ENCODE peak calls at places on chromosomes 5 and 9, in five cellular contexts. One of them, this sample, is unnamed.
A peak's percentile ranks its signal among the peaks of the same experiment; 100 is the strongest.

GRCh38 chr5:175347027-175347426 is 97.0 kb downstream of the DRD1 start:
- DNase-seq in K562: no peak
- DNase-seq in stomach: no peak
- DNase-seq in transverse colon: no peak
- DNase-seq in SK-N-SH: no peak
- DNase-seq in this sample: no peak

GRCh38 chr9:29214702-29215248 is 1641.5 kb upstream of the C9orf72 start:
- DNase-seq in K562: no peak
- DNase-seq in stomach: no peak
- DNase-seq in transverse colon: no peak
- DNase-seq in SK-N-SH: peak; percentile 29
- DNase-seq in this sample: no peak

GRCh38 chr5:133277744-133278143 is 225.9 kb downstream of the HSPA4 start:
- DNase-seq in K562: no peak
- DNase-seq in stomach: no peak
- DNase-seq in transverse colon: no peak
- DNase-seq in SK-N-SH: no peak
- DNase-seq in this sample: no peak

GRCh38 chr5:165495829-165496380 is 1990.5 kb downstream of the MAT2B start:
- DNase-seq in K562: no peak
- DNase-seq in stomach: no peak
- DNase-seq in transverse colon: no peak
- DNase-seq in SK-N-SH: no peak
- DNase-seq in this sample: no peak

GRCh38 chr5:103744159-103744558 is 181.6 kb upstream of the NUDT12 start:
- DNase-seq in K562: no peak
- DNase-seq in stomach: no peak
- DNase-seq in transverse colon: no peak
- DNase-seq in SK-N-SH: no peak
- DNase-seq in this sample: no peak

GRCh38 chr5:132011561-132012384 is at the start of gene ACSL6:
- DNase-seq in K562: peak; percentile 69
- DNase-seq in stomach: peak; percentile 51
- DNase-seq in transverse colon: peak; percentile 37
- DNase-seq in SK-N-SH: peak; percentile 89
- DNase-seq in this sample: no peak

GRCh38 chr5:39400711-39401385 is 23.9 kb downstream of the DAB2 start:
- DNase-seq in K562: no peak
- DNase-seq in stomach: no peak
- DNase-seq in transverse colon: no peak
- DNase-seq in SK-N-SH: no peak
- DNase-seq in this sample: no peak

GRCh38 chr9:36207016-36207415 is 16.3 kb downstream of the CLTA start:
- DNase-seq in K562: no peak
- DNase-seq in stomach: no peak
- DNase-seq in transverse colon: no peak
- DNase-seq in SK-N-SH: no peak
- DNase-seq in this sample: no peak

GRCh38 chr9:98867434-98868168 is 60.1 kb downstream of the GALNT12 start:
- DNase-seq in K562: peak; percentile 74
- DNase-seq in stomach: peak; percentile 55
- DNase-seq in transverse colon: peak; percentile 54
- DNase-seq in SK-N-SH: no peak
- DNase-seq in this sample: no peak

GRCh38 chr5:116459306-116459705 is 115.3 kb downstream of the SEMA6A start:
- DNase-seq in K562: no peak
- DNase-seq in stomach: no peak
- DNase-seq in transverse colon: no peak
- DNase-seq in SK-N-SH: no peak
- DNase-seq in this sample: no peak

GRCh38 chr5:61307611-61308010 is 24.4 kb upstream of the ZSWIM6 start:
- DNase-seq in K562: no peak
- DNase-seq in stomach: no peak
- DNase-seq in transverse colon: no peak
- DNase-seq in SK-N-SH: no peak
- DNase-seq in this sample: no peak

GRCh38 chr9:97313746-97314145 is 6.3 kb downstream of the CCDC180 start:
- DNase-seq in K562: no peak
- DNase-seq in stomach: no peak
- DNase-seq in transverse colon: no peak
- DNase-seq in SK-N-SH: no peak
- DNase-seq in this sample: no peak

GRCh38 chr5:139561655-139562451 is 714 bp downstream of the UBE2D2 start:
- DNase-seq in K562: peak; percentile 69
- DNase-seq in stomach: peak; percentile 42
- DNase-seq in transverse colon: no peak
- DNase-seq in SK-N-SH: peak; percentile 83
- DNase-seq in this sample: no peak

GRCh38 chr9:92188969-92189781 is 74.0 kb upstream of the SPTLC1 start:
- DNase-seq in K562: no peak
- DNase-seq in stomach: no peak
- DNase-seq in transverse colon: no peak
- DNase-seq in SK-N-SH: no peak
- DNase-seq in this sample: no peak

DNA sequence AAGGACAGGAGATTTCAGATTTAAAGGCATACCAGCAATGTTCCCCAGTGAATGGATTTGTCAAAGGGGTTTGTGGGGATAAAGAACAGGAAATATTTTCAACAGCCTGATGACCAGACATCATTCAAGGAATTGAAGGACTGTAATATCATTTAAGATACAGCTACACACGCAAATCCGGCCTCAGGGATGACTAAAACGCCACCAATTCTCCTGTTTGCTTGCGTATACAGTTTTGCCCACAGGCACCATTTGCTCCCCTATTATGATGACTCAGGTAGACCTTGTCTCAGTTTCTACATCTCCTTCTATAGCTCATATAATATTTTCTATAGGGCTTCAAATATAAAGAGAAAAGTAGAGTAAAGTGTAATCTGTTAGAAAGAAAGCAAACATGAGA is 29.7 kb upstream of the ITGA1 start:
- DNase-seq in K562: no peak
- DNase-seq in stomach: no peak
- DNase-seq in transverse colon: no peak
- DNase-seq in SK-N-SH: no peak
- DNase-seq in this sample: no peak
- TF ChIP-seq POLR2AphosphoS5 in K562: no peak
- TF ChIP-seq POLR2AphosphoS5 in stomach: no peak
- TF ChIP-seq POLR2AphosphoS5 in transverse colon: no peak
- TF ChIP-seq POLR2AphosphoS5 in SK-N-SH: no peak
- TF ChIP-seq POLR2AphosphoS5 in this sample: no peak

DNA sequence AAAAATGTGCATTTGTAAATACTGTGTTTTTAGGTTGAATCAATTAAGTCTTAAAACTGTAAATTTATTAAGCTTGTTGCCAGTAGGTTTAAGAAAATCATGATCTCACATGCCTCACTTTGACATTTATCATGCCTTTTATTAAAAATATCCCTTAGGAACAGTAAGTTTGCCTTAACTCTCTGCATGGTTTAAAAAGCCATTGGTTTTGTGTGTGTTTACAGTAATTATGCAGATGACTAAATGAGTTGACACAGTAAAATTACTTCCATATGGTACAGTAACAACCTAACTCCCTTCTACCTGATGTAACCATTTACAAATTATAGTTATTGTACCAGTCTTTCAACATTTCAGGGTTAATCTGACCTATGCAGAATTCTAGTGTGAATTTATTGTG is 6.5 kb downstream of the RPS6 start:
- DNase-seq in K562: no peak
- DNase-seq in stomach: no peak
- DNase-seq in transverse colon: no peak
- DNase-seq in SK-N-SH: no peak
- DNase-seq in this sample: no peak
- TF ChIP-seq POLR2AphosphoS5 in K562: no peak
- TF ChIP-seq POLR2AphosphoS5 in stomach: no peak
- TF ChIP-seq POLR2AphosphoS5 in transverse colon: no peak
- TF ChIP-seq POLR2AphosphoS5 in SK-N-SH: no peak
- TF ChIP-seq POLR2AphosphoS5 in this sample: no peak

GRCh38 chr9:135906291-135907005 is 898 bp downstream of the CAMSAP1 start:
- DNase-seq in K562: no peak
- DNase-seq in stomach: no peak
- DNase-seq in transverse colon: peak; percentile 26
- DNase-seq in SK-N-SH: peak; percentile 67
- DNase-seq in this sample: no peak

GRCh38 chr9:135904121-135904520 is 3.2 kb downstream of the CAMSAP1 start:
- DNase-seq in K562: no peak
- DNase-seq in stomach: no peak
- DNase-seq in transverse colon: no peak
- DNase-seq in SK-N-SH: no peak
- DNase-seq in this sample: no peak

GRCh38 chr9:135907446-135908333 is at the start of gene CAMSAP1:
- DNase-seq in K562: peak; percentile 97
- DNase-seq in stomach: peak; percentile 94
- DNase-seq in transverse colon: peak; percentile 96
- DNase-seq in SK-N-SH: peak; percentile 99
- DNase-seq in this sample: peak; percentile 51

GRCh38 chr9:135907006-135907434 is 326 bp downstream of the CAMSAP1 start:
- DNase-seq in K562: no peak
- DNase-seq in stomach: no peak
- DNase-seq in transverse colon: peak; percentile 27
- DNase-seq in SK-N-SH: no peak
- DNase-seq in this sample: no peak

GRCh38 chr9:135905380-135906282 is 1.7 kb downstream of the CAMSAP1 start:
- DNase-seq in K562: no peak
- DNase-seq in stomach: peak; percentile 35
- DNase-seq in transverse colon: peak; percentile 16
- DNase-seq in SK-N-SH: no peak
- DNase-seq in this sample: no peak
- TF ChIP-seq POLR2AphosphoS5 in K562: no peak
- TF ChIP-seq POLR2AphosphoS5 in stomach: no peak
- TF ChIP-seq POLR2AphosphoS5 in transverse colon: no peak
- TF ChIP-seq POLR2AphosphoS5 in SK-N-SH: no peak
- TF ChIP-seq POLR2AphosphoS5 in this sample: no peak

DNA sequence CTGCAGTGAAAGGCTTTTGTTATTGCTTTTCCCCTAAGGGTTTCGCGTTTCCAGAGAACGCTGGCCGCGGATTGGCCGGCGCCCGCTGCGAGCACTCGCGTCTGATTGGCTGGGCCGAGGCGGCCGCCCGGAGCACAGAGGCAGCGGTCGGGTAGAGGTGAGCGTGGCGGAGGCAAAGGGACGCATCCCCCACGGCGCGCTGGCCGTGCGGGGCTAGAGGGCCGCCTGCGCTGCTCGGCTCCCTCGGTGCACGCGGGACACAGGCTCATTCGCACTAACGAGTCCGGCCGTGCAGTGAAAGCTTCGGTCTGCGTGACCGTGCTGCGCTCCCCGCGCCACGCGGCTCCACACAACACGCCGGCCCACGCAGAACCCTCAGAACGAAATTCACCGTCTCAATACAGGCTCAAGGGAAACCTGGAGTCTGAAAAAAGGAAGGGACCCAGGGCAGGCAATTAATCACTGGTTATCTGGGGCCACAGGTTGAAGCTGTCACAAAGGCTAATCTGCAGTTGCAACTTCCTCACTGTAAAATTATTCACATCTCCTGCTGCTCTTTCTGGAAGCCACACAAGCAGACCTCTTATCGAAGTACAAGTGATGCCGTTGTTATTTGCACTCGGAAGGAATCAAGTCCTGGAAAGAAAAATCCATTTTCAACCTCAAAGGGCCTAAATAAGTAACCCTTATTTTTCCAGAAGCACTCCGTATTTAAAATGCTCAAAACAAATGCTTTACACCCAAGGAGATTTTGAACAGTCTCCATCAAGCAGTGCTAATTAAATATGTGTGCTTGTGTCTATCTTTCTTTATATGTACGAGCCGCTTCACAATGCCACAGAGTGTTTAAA is 94.6 kb downstream of the ZNF608 start:
- DNase-seq in K562: peak; percentile 94
- DNase-seq in stomach: peak; percentile 82
- DNase-seq in transverse colon: peak; percentile 86
- DNase-seq in SK-N-SH: peak; percentile 90
- DNase-seq in this sample: no peak
- TF ChIP-seq POLR2AphosphoS5 in K562: peak; percentile 98
- TF ChIP-seq POLR2AphosphoS5 in stomach: peak; percentile 48
- TF ChIP-seq POLR2AphosphoS5 in transverse colon: peak; percentile 89
- TF ChIP-seq POLR2AphosphoS5 in SK-N-SH: no peak
- TF ChIP-seq POLR2AphosphoS5 in this sample: peak; percentile 54

DNA sequence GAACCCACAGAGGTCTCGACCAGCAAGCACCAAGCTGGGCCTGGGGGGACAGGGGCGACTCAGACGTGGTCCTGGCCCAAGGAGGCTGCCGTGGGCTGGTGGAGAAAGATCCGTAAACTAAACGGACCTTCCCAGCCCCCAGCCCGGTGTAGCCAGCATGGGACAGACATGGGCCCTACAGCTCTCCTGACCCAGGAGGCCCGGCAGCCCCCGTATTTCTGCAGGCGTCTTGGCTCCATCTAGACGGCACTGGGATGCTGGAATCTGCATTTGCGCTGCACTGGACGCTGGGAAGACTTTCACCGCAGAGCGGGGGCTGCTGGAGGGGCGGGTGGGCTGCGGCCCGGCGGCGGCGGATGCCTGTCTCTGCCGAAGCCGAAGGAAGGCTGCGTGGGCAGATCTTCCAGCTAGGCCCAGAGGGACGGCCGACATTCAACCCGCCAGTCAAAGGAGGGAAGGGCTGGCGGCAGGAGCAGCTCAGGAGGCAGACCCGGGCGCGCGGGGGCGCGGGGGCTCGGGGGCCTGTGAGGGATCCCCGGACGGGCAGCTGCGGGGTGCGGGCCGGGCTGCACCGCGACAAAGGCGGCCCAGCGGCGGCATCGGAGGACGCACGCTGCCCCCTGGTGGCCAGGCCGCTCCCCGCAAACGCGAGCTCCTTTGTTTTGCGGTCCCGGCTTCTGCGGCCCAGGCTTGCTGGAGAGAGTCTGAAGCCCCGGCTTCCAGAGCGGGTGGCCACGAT is 266.2 kb downstream of the NSG2 start:
- DNase-seq in K562: peak; percentile 74
- DNase-seq in stomach: peak; percentile 72
- DNase-seq in transverse colon: peak; percentile 64
- DNase-seq in SK-N-SH: peak; percentile 95
- DNase-seq in this sample: no peak
- TF ChIP-seq POLR2AphosphoS5 in K562: no peak
- TF ChIP-seq POLR2AphosphoS5 in stomach: no peak
- TF ChIP-seq POLR2AphosphoS5 in transverse colon: no peak
- TF ChIP-seq POLR2AphosphoS5 in SK-N-SH: no peak
- TF ChIP-seq POLR2AphosphoS5 in this sample: no peak

This sample was measured in GM12878.